ENCODE peak calls at places on chromosomes 12 and 14, in six cellular contexts. W is kidney tubule cell, V is GM10248, I is HT1080, A is ovary, N is stromal cell of bone marrow. G is an unnamed sample.

GRCh38 chr12:80216890-80217559 is 117.7 kb downstream of the OTOGL start:
- DNase-seq in W (peak), V (no peak), I (no peak), A (no peak), N (no peak), G (no peak)

GRCh38 chr12:3407723-3408122 is 83.3 kb upstream of the PRMT8 start:
- DNase-seq in W (no peak), V (no peak), I (no peak), A (no peak), N (no peak), G (no peak)

GRCh38 chr12:55713721-55714120 is 2.1 kb upstream of the BLOC1S1 start:
- DNase-seq in W (peak), V (no peak), I (peak), A (no peak), N (peak), G (peak)

GRCh38 chr12:38116968-38117367 is 199.6 kb upstream of the ALG10B start:
- DNase-seq in W (peak), V (no peak), I (no peak), A (no peak), N (no peak), G (no peak)

GRCh38 chr12:112798019-112798760 is 6.6 kb downstream of the RPH3A start:
- DNase-seq in W (no peak), V (no peak), I (no peak), A (no peak), N (no peak), G (no peak)

GRCh38 chr14:56237398-56237797 is 119.2 kb downstream of the PELI2 start:
- DNase-seq in W (no peak), V (no peak), I (no peak), A (no peak), N (no peak), G (no peak)

GRCh38 chr12:7142057-7142644 is 12.0 kb downstream of the CLSTN3 start:
- DNase-seq in W (peak), V (peak), I (peak), A (no peak), N (peak), G (peak)

GRCh38 chr14:36091096-36091495 is 85.4 kb downstream of the PTCSC3 start:
- DNase-seq in W (peak), V (no peak), I (peak), A (no peak), N (peak), G (peak)

GRCh38 chr12:13390381-13390856 is 193.9 kb downstream of the EMP1 start:
- DNase-seq in W (peak), V (no peak), I (peak), A (peak), N (peak), G (peak)

GRCh38 chr14:48251290-48251689 is 575.9 kb upstream of the MDGA2 start:
- DNase-seq in W (no peak), V (no peak), I (no peak), A (no peak), N (no peak), G (no peak)

GRCh38 chr14:91892918-91893527 is 25.7 kb upstream of the TC2N start:
- DNase-seq in W (no peak), V (peak), I (no peak), A (no peak), N (no peak), G (no peak)

GRCh38 chr14:73168274-73168673 is 32.0 kb downstream of the PSEN1 start:
- DNase-seq in W (no peak), V (no peak), I (no peak), A (no peak), N (no peak), G (no peak)

GRCh38 chr12:50557421-50557820 is 52.6 kb downstream of the DIP2B start:
- DNase-seq in W (no peak), V (no peak), I (no peak), A (no peak), N (no peak), G (no peak)

GRCh38 chr12:51906452-51907082 is 737 bp upstream of the ACVRL1 start:
- DNase-seq in W (no peak), V (no peak), I (no peak), A (no peak), N (no peak), G (no peak)

GRCh38 chr14:53399057-53399456 is 245.9 kb upstream of the DDHD1 start:
- DNase-seq in W (peak), V (no peak), I (peak), A (no peak), N (no peak), G (peak)

GRCh38 chr12:40105515-40106201 is at the start of gene SLC2A13:
- DNase-seq in W (peak), V (peak), I (peak), A (peak), N (peak), G (peak)

GRCh38 chr12:89890191-89890590 is 181.6 kb upstream of the ATP2B1 start:
- DNase-seq in W (no peak), V (no peak), I (no peak), A (no peak), N (no peak), G (no peak)

GRCh38 chr12:101604132-101604531 is 9.4 kb downstream of the MYBPC1 start:
- DNase-seq in W (peak), V (no peak), I (peak), A (no peak), N (no peak), G (no peak)

GRCh38 chr12:47797432-47797831 is 22.3 kb downstream of the HDAC7 start:
- DNase-seq in W (no peak), V (peak), I (peak), A (no peak), N (no peak), G (no peak)

GRCh38 chr14:56962431-56962830 is 152.2 kb upstream of the OTX2 start:
- DNase-seq in W (no peak), V (no peak), I (no peak), A (no peak), N (no peak), G (no peak)

GRCh38 chr12:117582135-117582784 is 220.8 kb upstream of the NOS1 start:
- DNase-seq in W (no peak), V (no peak), I (no peak), A (no peak), N (no peak), G (no peak)

GRCh38 chr14:105495990-105496830 is 5.2 kb downstream of the TEDC1 start:
- DNase-seq in W (no peak), V (no peak), I (no peak), A (no peak), N (no peak), G (no peak)

GRCh38 chr14:49858383-49858782 is 5.8 kb upstream of the NEMF start:
- DNase-seq in W (no peak), V (no peak), I (no peak), A (no peak), N (no peak), G (no peak)

GRCh38 chr12:104480826-104481457 is 24.2 kb downstream of the CHST11 start:
- DNase-seq in W (peak), V (no peak), I (peak), A (no peak), N (peak), G (no peak)

GRCh38 chr14:89669209-89669608 is 252.2 kb upstream of the FOXN3 start:
- DNase-seq in W (no peak), V (no peak), I (no peak), A (no peak), N (no peak), G (no peak)

GRCh38 chr14:99627510-99628381 is 17.2 kb upstream of the HHIPL1 start:
- DNase-seq in W (no peak), V (no peak), I (no peak), A (no peak), N (no peak), G (no peak)

GRCh38 chr14:105894125-105894977 is 368.0 kb downstream of the TMEM121 start:
- DNase-seq in W (no peak), V (peak), I (no peak), A (no peak), N (no peak), G (no peak)

GRCh38 chr14:55514819-55515470 is 65.1 kb upstream of the KTN1 start:
- DNase-seq in W (peak), V (no peak), I (peak), A (no peak), N (peak), G (no peak)

GRCh38 chr12:59444932-59445331 is 150.9 kb upstream of the SLC16A7 start:
- DNase-seq in W (peak), V (no peak), I (no peak), A (no peak), N (no peak), G (no peak)

GRCh38 chr12:121241203-121241970 is 31.5 kb downstream of the P2RX4 start:
- DNase-seq in W (no peak), V (no peak), I (no peak), A (peak), N (no peak), G (no peak)

GRCh38 chr12:10175849-10176641 is 2.8 kb upstream of the TMEM52B start:
- DNase-seq in W (peak), V (no peak), I (no peak), A (no peak), N (no peak), G (no peak)

G was measured in A549.